ENCODE peak calls at places on chromosomes 6 and 20, in nine cellular contexts. T is fibroblast of lung; M is cardiac muscle cell; I is CD4-positive, CD25-positive, alpha-beta regulatory T cell; Y is fibroblast of mammary gland; Q is small intestine; D is foreskin fibroblast; S is amygdala; N is NCI-H2171. B is an unnamed sample.

GRCh38 chr6:38436726-38437465 is 202.8 kb downstream of the BTBD9 start:
- DNase-seq in T (peak; percentile 62), M (no peak), I (no peak), Y (peak; percentile 78), Q (no peak), D (peak; percentile 61), S (no peak), N (no peak), B (no peak)

GRCh38 chr6:50822078-50822476 is 3.4 kb downstream of the TFAP2B start:
- DNase-seq in T (no peak), M (no peak), I (no peak), Y (no peak), Q (no peak), D (peak; percentile 12), S (no peak), N (no peak), B (no peak)

GRCh38 chr6:46281110-46281509 is 110.3 kb upstream of the ENPP5 start:
- DNase-seq in T (no peak), M (no peak), I (no peak), Y (no peak), Q (no peak), D (no peak), S (no peak), N (no peak), B (no peak)

GRCh38 chr6:91678679-91679078 is 1091.8 kb upstream of the MAP3K7 start:
- DNase-seq in T (no peak), M (no peak), I (no peak), Y (no peak), Q (no peak), D (no peak), S (no peak), N (no peak), B (no peak)

GRCh38 chr6:133240511-133241087 is 558 bp upstream of the EYA4 start:
- DNase-seq in T (peak; percentile 83), M (peak; percentile 46), I (no peak), Y (no peak), Q (no peak), D (peak; percentile 41), S (no peak), N (no peak), B (no peak)

GRCh38 chr20:29079769-29080690 is 2177.4 kb upstream of the DEFB115 start:
- DNase-seq in T (peak; percentile 64), M (no peak), I (no peak), Y (peak; percentile 29), Q (peak; percentile 72), D (no peak), S (no peak), N (no peak), B (no peak)

GRCh38 chr6:167907837-167908681 is 81.3 kb downstream of the AFDN start:
- DNase-seq in T (peak; percentile 32), M (peak; percentile 15), I (no peak), Y (peak; percentile 38), Q (peak; percentile 60), D (peak; percentile 32), S (no peak), N (no peak), B (no peak)

GRCh38 chr6:85920782-85921181 is 278.1 kb upstream of the SYNCRIP start:
- DNase-seq in T (no peak), M (no peak), I (no peak), Y (no peak), Q (no peak), D (no peak), S (no peak), N (peak; percentile 5), B (no peak)

GRCh38 chr6:132122871-132123270 is 171.7 kb upstream of the CCN2 start:
- DNase-seq in T (peak; percentile 100), M (no peak), I (no peak), Y (peak; percentile 87), Q (no peak), D (no peak), S (no peak), N (no peak), B (no peak)

GRCh38 chr6:3336066-3336786 is 77.5 kb downstream of the PSMG4 start:
- DNase-seq in T (no peak), M (no peak), I (no peak), Y (no peak), Q (no peak), D (no peak), S (no peak), N (no peak), B (no peak)

GRCh38 chr20:53205046-53205445 is 232.9 kb downstream of the TSHZ2 start:
- DNase-seq in T (no peak), M (no peak), I (no peak), Y (no peak), Q (no peak), D (no peak), S (no peak), N (no peak), B (no peak)

GRCh38 chr6:3757241-3757641 is 5.7 kb upstream of the PXDC1 start:
- DNase-seq in T (no peak), M (no peak), I (no peak), Y (no peak), Q (no peak), D (peak; percentile 35), S (no peak), N (no peak), B (peak; percentile 22)

GRCh38 chr6:39078695-39079094 is 30.1 kb downstream of the GLP1R start:
- DNase-seq in T (no peak), M (no peak), I (no peak), Y (no peak), Q (no peak), D (no peak), S (no peak), N (no peak), B (no peak)

GRCh38 chr6:66526061-66526460 is 819.0 kb upstream of the EYS start:
- DNase-seq in T (peak; percentile 25), M (no peak), I (no peak), Y (peak; percentile 1), Q (no peak), D (peak; percentile 54), S (no peak), N (no peak), B (no peak)

GRCh38 chr6:31470801-31471200 is 27.1 kb upstream of the MICB start:
- DNase-seq in T (no peak), M (no peak), I (no peak), Y (no peak), Q (no peak), D (no peak), S (no peak), N (no peak), B (no peak)